ENCODE peak calls at places on chromosomes 5 and 9, in four cellular contexts. D is CD4-positive, alpha-beta memory T cell; P is kidney; V is GM23248. B is an unnamed sample. For H3K36me3 and H3K4me1, the result is how much of the 10 kb centered on the place peaks cover.

GRCh38 chr5:124372457-124372856 is 374.0 kb downstream of the ZNF608 start:
- DNase-seq in D (no peak), V (no peak), P (no peak), B (no peak)

GRCh38 chr9:130661461-130662098 is 2.8 kb upstream of the PRDM12 start:
- DNase-seq in P (no peak), V (no peak), D (no peak), B (no peak)

GRCh38 chr5:101977729-101978345 is 318.2 kb downstream of the SLCO4C1 start:
- DNase-seq in V (peak), P (no peak), D (no peak), B (peak)

GRCh38 chr5:16899171-16899570 is 36.9 kb downstream of the MYO10 start:
- DNase-seq in P (no peak), D (no peak), V (no peak), B (no peak)

GRCh38 chr5:392431-392988 is 50.5 kb upstream of the EXOC3 start:
- DNase-seq in P (no peak), D (peak), V (peak), B (no peak)

GRCh38 chr9:12698293-12698692 is 5.1 kb downstream of the TYRP1 start:
- DNase-seq in P (no peak), D (no peak), V (peak), B (no peak)

GRCh38 chr9:137028281-137029057 is 432 bp upstream of the ABCA2 start:
- DNase-seq in D (peak), P (no peak), V (peak), B (peak)

GRCh38 chr5:158820891-158821290 is 278.8 kb downstream of the EBF1 start:
- DNase-seq in D (no peak), V (no peak), P (no peak), B (no peak)

GRCh38 chr5:73365301-73365853 is 83.2 kb downstream of the FOXD1 start:
- DNase-seq in P (no peak), D (no peak), V (peak), B (no peak)

GRCh38 chr9:136245194-136246150 is at the start of gene QSOX2:
- DNase-seq in P (peak), V (peak), D (peak), B (peak)

GRCh38 chr5:10248378-10249260 is 1.1 kb downstream of the ATPSCKMT start:
- DNase-seq in P (no peak), D (no peak), V (no peak), B (no peak)

GRCh38 chr9:14031015-14031414 is 282.9 kb downstream of the NFIB start:
- DNase-seq in V (peak), P (no peak), D (no peak), B (peak)

GRCh38 chr9:126470251-126470993 is 143.3 kb upstream of the LMX1B start:
- DNase-seq in V (peak), P (no peak), D (no peak), B (no peak)

GRCh38 chr5:71924980-71925379 is 182.3 kb upstream of the MAP1B start:
- DNase-seq in P (no peak), D (no peak), V (peak), B (no peak)

GRCh38 chr5:158487156-158487555 is 612.6 kb downstream of the EBF1 start:
- DNase-seq in P (no peak), V (peak), D (no peak), B (no peak)

GRCh38 chr5:133821889-133822288 is 146.5 kb downstream of the C5orf15 start:
- DNase-seq in D (no peak), V (no peak), P (no peak), B (no peak)

GRCh38 chr9:137162505-137163100 is 7.2 kb downstream of the LRRC26 start:
- DNase-seq in V (peak), D (peak), P (no peak), B (no peak)

GRCh38 chr5:171310816-171311697 is 2.0 kb downstream of the TLX3 start:
- DNase-seq in D (no peak), P (peak), V (peak), B (peak)

GRCh38 chr9:8599937-8600336 is 800.4 kb upstream of the DMAC1 start:
- DNase-seq in P (no peak), D (no peak), V (no peak), B (no peak)

GRCh38 chr9:115653231-115653630 is 500.4 kb upstream of the PAPPA start:
- DNase-seq in V (peak), D (no peak), P (no peak), B (no peak)

GRCh38 chr5:63794296-63794695 is 167.9 kb downstream of the HTR1A start:
- DNase-seq in P (no peak), V (no peak), D (no peak), B (no peak)

GRCh38 chr9:34443533-34443932 is 14.8 kb downstream of the FAM219A start:
- DNase-seq in D (no peak), V (no peak), P (no peak), B (no peak)

GRCh38 chr9:94882953-94883641 is 156.6 kb downstream of the AOPEP start:
- DNase-seq in V (no peak), D (no peak), P (no peak), B (no peak)

GRCh38 chr9:83956288-83957028 is 23.6 kb downstream of the HNRNPK start:
- DNase-seq in V (peak), D (peak), P (peak), B (no peak)

GRCh38 chr5:78979899-78980298 is 5.2 kb downstream of the ARSB start:
- DNase-seq in V (no peak), D (no peak), P (no peak), B (no peak)

GRCh38 chr5:78985407-78986223 is 505 bp upstream of the ARSB start:
- DNase-seq in V (peak), P (no peak), D (no peak), B (peak)

GRCh38 chr5:78984020-78984610 is 995 bp downstream of the ARSB start:
- DNase-seq in V (peak), P (no peak), D (no peak), B (no peak)

GRCh38 chr5:78984611-78985406 is at the start of gene ARSB:
- DNase-seq in V (peak), P (peak), D (peak), B (peak)

GRCh38 chr5:78983601-78984000 is 1.5 kb downstream of the ARSB start:
- DNase-seq in D (no peak), V (no peak), P (no peak), B (no peak)
- H3K4me3 ChIP-seq in D (no peak), V (peak), P (peak), B (no peak)

GRCh38 chr9:72363908-72364678 is 915 bp downstream of the ZFAND5 start:
- DNase-seq in V (peak), D (peak), P (peak), B (peak)

GRCh38 chr9:72363226-72363625 is 1.8 kb downstream of the ZFAND5 start:
- DNase-seq in P (no peak), D (no peak), V (peak), B (no peak)

GRCh38 chr9:72361227-72361626 is 3.8 kb downstream of the ZFAND5 start:
- DNase-seq in D (no peak), V (peak), P (no peak), B (no peak)

GRCh38 chr9:72362680-72363139 is 2.3 kb downstream of the ZFAND5 start:
- DNase-seq in P (peak), D (peak), V (peak), B (peak)

DNA sequence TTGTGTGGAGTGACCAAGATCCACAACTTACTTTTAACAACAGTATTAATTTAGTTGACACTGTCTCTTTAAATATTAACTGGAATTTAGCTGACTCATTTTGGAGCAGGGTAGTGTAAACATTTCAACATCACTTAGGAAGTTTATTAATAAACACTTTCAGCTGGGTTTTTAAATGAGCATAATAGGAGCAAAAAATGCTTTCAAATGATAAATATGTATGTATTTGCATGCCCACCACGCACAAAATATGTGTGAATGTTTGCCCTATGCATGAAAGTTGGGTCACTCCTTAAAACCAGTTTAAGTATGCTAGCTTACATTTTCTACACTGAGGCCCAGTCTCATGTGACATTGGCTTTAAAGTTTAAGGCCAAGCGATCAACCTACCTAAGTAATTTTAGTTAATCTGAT is 2.9 kb downstream of the ZFAND5 start:
- DNase-seq in V (peak), P (no peak), D (no peak), B (no peak)
- H3K36me3 ChIP-seq in V (half or more), P (under half), D (under half), B (half or more)

DNA sequence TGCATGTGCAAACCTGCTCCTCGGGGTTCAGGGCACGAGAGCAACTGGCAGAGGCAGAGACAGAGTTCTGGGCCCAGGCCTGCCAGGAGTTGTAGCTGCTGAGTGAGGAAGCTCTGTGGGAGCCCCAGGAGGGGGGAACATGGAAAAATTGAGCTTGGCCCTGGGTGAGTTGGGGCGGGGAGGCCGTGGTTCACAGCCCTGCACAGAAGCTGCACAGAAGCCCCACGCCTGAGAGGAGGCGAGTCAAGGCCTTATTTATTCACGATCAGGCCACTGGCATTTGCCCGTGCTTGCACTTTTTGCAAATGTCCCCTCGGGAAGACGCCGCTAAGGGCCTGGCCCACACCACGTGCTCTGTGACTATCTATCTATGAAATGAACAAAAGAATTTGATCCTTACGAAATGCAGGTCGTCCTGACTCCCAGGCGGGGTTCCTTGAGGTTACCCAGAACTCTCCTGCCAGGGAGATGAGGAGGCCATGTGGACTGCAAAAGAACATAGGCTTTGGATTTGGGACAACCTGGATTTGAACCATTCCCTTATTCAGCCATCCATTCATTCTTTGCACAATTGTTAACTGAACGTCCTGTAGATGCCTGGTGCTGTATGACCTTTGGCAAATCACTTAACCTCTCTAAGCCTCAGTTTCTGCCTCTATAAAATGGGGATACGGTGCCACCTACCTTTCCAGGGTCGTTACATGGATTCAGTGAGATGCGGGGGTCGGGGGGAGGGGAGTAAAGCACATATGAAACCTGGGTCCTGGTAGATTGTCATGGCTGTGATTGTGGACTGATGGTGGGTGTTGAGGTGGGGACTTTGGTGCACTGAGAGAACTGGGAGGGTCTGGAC is 17.9 kb downstream of the COL27A1 start:
- DNase-seq in P (peak), V (no peak), D (no peak), B (no peak)
- H3K4me1 ChIP-seq in P (under half), V (under half), D (under half), B (under half)

GRCh38 chr9:96874947-96875459 is 20.7 kb upstream of the ZNF782 start:
- DNase-seq in D (peak), V (peak), P (peak), B (no peak)
- H3K4me3 ChIP-seq in D (no peak), V (peak), P (peak), B (no peak)

GRCh38 chr5:166505546-166505945 is 1785.9 kb upstream of the WWC1 start:
- DNase-seq in V (no peak), D (no peak), P (no peak), B (peak)
- H3K36me3 ChIP-seq in V (under half), D (under half), P (under half), B (under half)

DNA sequence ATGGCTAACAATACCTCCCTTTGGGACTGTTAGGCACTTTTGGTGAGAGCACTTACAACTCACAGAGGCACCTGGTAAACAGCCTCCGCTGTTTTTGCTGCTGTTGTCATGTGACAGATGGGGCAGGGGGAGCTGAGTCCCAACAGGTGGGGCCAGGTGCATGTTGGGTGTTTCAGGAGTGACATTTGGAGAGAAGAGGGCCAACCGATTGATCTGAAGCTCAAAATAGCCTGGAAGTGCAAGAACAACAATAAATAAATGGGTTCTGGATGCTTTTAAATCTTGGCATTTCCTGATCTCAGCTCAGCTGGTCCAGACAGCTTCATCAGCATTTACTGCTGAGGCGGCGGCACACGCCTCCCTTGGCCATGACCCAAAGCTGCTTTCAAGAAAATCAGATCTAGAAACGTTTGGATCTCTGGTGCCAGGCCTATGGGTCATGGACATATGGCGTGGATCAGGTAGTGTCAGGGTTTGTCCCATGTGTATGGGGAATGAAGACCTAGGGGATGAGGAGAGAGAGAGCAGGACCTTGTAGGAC is 70.5 kb downstream of the PPARGC1B start:
- DNase-seq in V (no peak), P (no peak), D (no peak), B (no peak)
- H3K4me1 ChIP-seq in V (under half), P (under half), D (under half), B (under half)

GRCh38 chr9:18863821-18864220 is 169.2 kb downstream of the SAXO1 start:
- DNase-seq in V (peak), D (no peak), P (no peak), B (no peak)
- H3K4me3 ChIP-seq in V (no peak), D (no peak), P (no peak), B (no peak)

GRCh38 chr9:32431940-32432555 is 47.6 kb downstream of the ACO1 start:
- DNase-seq in D (peak), V (peak), P (no peak), B (peak)

GRCh38 chr9:32431196-32431595 is 46.8 kb downstream of the ACO1 start:
- DNase-seq in V (peak), D (no peak), P (no peak), B (no peak)

GRCh38 chr9:32430720-32431119 is 46.3 kb downstream of the ACO1 start:
- DNase-seq in D (no peak), V (peak), P (no peak), B (no peak)

GRCh38 chr9:32434892-32435291 is 50.4 kb downstream of the ACO1 start:
- DNase-seq in D (no peak), V (no peak), P (no peak), B (no peak)
- H3K36me3 ChIP-seq in D (under half), V (half or more), P (under half), B (under half)

B was measured in HAP-1.